ENCODE peak calls at places on chromosomes 11 and 22, in six cellular contexts. One of them, this sample, is unnamed. For H3K4me1, the result is how much of the 10 kb centered on the place peaks cover.

GRCh38 chr22:48438096-48438495 is 1389.6 kb downstream of the BRD1 start:
- DNase-seq in K562: no peak
- DNase-seq in HepG2: no peak
- DNase-seq in HCT116: no peak
- DNase-seq in H1: no peak
- DNase-seq in GM12878: no peak
- DNase-seq in this sample: no peak

GRCh38 chr22:30290679-30291333 is 1.5 kb upstream of the CASTOR1 start:
- DNase-seq in HCT116: no peak
- DNase-seq in H1: no peak
- DNase-seq in GM12878: no peak
- DNase-seq in K562: no peak
- DNase-seq in HepG2: peak
- DNase-seq in this sample: no peak

GRCh38 chr22:41517172-41518047 is 26.9 kb downstream of the POLR3H start:
- DNase-seq in K562: no peak
- DNase-seq in GM12878: no peak
- DNase-seq in HCT116: no peak
- DNase-seq in H1: peak
- DNase-seq in HepG2: peak
- DNase-seq in this sample: no peak

GRCh38 chr11:95917188-95918036 is 6.5 kb downstream of the MTMR2 start:
- DNase-seq in K562: no peak
- DNase-seq in H1: no peak
- DNase-seq in HepG2: no peak
- DNase-seq in HCT116: no peak
- DNase-seq in GM12878: no peak
- DNase-seq in this sample: no peak

GRCh38 chr11:94132152-94132558 is 3.5 kb downstream of the PANX1 start:
- DNase-seq in HepG2: no peak
- DNase-seq in GM12878: no peak
- DNase-seq in HCT116: no peak
- DNase-seq in H1: peak
- DNase-seq in K562: no peak
- DNase-seq in this sample: no peak

GRCh38 chr11:36577859-36578258 is 10.1 kb downstream of the RAG1 start:
- DNase-seq in GM12878: no peak
- DNase-seq in H1: no peak
- DNase-seq in HCT116: no peak
- DNase-seq in HepG2: no peak
- DNase-seq in K562: no peak
- DNase-seq in this sample: no peak

GRCh38 chr11:75041263-75041662 is 52.5 kb downstream of the NEU3 start:
- DNase-seq in K562: no peak
- DNase-seq in H1: peak
- DNase-seq in HepG2: no peak
- DNase-seq in HCT116: no peak
- DNase-seq in GM12878: no peak
- DNase-seq in this sample: no peak

GRCh38 chr11:70547386-70547785 is 149.1 kb downstream of the CTTN start:
- DNase-seq in HCT116: no peak
- DNase-seq in GM12878: no peak
- DNase-seq in K562: no peak
- DNase-seq in H1: no peak
- DNase-seq in HepG2: no peak
- DNase-seq in this sample: no peak

GRCh38 chr11:44261800-44262591 is 47.9 kb downstream of the ALX4 start:
- DNase-seq in GM12878: no peak
- DNase-seq in HepG2: no peak
- DNase-seq in HCT116: no peak
- DNase-seq in K562: no peak
- DNase-seq in H1: no peak
- DNase-seq in this sample: no peak

GRCh38 chr22:49017769-49018330 is 809.8 kb downstream of the BRD1 start:
- DNase-seq in GM12878: no peak
- DNase-seq in HCT116: no peak
- DNase-seq in H1: peak
- DNase-seq in HepG2: no peak
- DNase-seq in K562: no peak
- DNase-seq in this sample: no peak

GRCh38 chr11:13962562-13963168 is at the start of gene SPON1:
- DNase-seq in K562: no peak
- DNase-seq in H1: peak
- DNase-seq in GM12878: no peak
- DNase-seq in HepG2: no peak
- DNase-seq in HCT116: no peak
- DNase-seq in this sample: no peak

GRCh38 chr11:46682773-46683752 is 17.4 kb downstream of the ARHGAP1 start:
- DNase-seq in GM12878: no peak
- DNase-seq in HCT116: peak
- DNase-seq in HepG2: no peak
- DNase-seq in K562: no peak
- DNase-seq in H1: no peak
- DNase-seq in this sample: no peak

GRCh38 chr11:128942807-128943430 is at the start of gene TP53AIP1:
- DNase-seq in GM12878: no peak
- DNase-seq in HCT116: no peak
- DNase-seq in HepG2: no peak
- DNase-seq in H1: no peak
- DNase-seq in K562: no peak
- DNase-seq in this sample: no peak

GRCh38 chr22:30816413-30816812 is 121.7 kb downstream of the OSBP2 start:
- DNase-seq in GM12878: no peak
- DNase-seq in HepG2: no peak
- DNase-seq in H1: no peak
- DNase-seq in K562: no peak
- DNase-seq in HCT116: no peak
- DNase-seq in this sample: no peak

GRCh38 chr11:128052912-128053641 is 534.3 kb downstream of the ETS1 start:
- DNase-seq in K562: no peak
- DNase-seq in HepG2: no peak
- DNase-seq in H1: no peak
- DNase-seq in GM12878: no peak
- DNase-seq in HCT116: no peak
- DNase-seq in this sample: no peak

GRCh38 chr11:20360650-20361049 is 2.9 kb upstream of the HTATIP2 start:
- DNase-seq in GM12878: peak
- DNase-seq in HepG2: peak
- DNase-seq in HCT116: no peak
- DNase-seq in K562: no peak
- DNase-seq in H1: no peak
- DNase-seq in this sample: no peak

GRCh38 chr11:12157241-12157661 is 46.9 kb downstream of the MICAL2 start:
- DNase-seq in HepG2: no peak
- DNase-seq in GM12878: no peak
- DNase-seq in HCT116: no peak
- DNase-seq in K562: no peak
- DNase-seq in H1: no peak
- DNase-seq in this sample: no peak

GRCh38 chr22:36369922-36370781 is 17.6 kb downstream of the MYH9 start:
- DNase-seq in H1: no peak
- DNase-seq in HepG2: peak
- DNase-seq in K562: peak
- DNase-seq in GM12878: no peak
- DNase-seq in HCT116: no peak
- DNase-seq in this sample: no peak

GRCh38 chr11:86511086-86511551 is 136.4 kb downstream of the CCDC81 start:
- DNase-seq in GM12878: peak
- DNase-seq in H1: no peak
- DNase-seq in HCT116: no peak
- DNase-seq in K562: no peak
- DNase-seq in HepG2: no peak
- DNase-seq in this sample: no peak

GRCh38 chr22:25149014-25149413 is 50.6 kb upstream of the CRYBB3 start:
- DNase-seq in HCT116: no peak
- DNase-seq in H1: no peak
- DNase-seq in K562: no peak
- DNase-seq in HepG2: no peak
- DNase-seq in GM12878: no peak
- DNase-seq in this sample: no peak

GRCh38 chr11:69086741-69087524 is 38.2 kb downstream of the TPCN2 start:
- DNase-seq in K562: no peak
- DNase-seq in H1: no peak
- DNase-seq in HCT116: no peak
- DNase-seq in HepG2: no peak
- DNase-seq in GM12878: no peak
- DNase-seq in this sample: no peak

GRCh38 chr11:69280451-69280850 is 13.5 kb upstream of the MYEOV start:
- DNase-seq in K562: no peak
- DNase-seq in HCT116: no peak
- DNase-seq in GM12878: no peak
- DNase-seq in HepG2: no peak
- DNase-seq in H1: no peak
- DNase-seq in this sample: no peak

GRCh38 chr22:50486561-50487289 is at the start of gene MIOX:
- DNase-seq in HCT116: no peak
- DNase-seq in HepG2: no peak
- DNase-seq in H1: no peak
- DNase-seq in K562: no peak
- DNase-seq in GM12878: no peak
- DNase-seq in this sample: no peak

GRCh38 chr11:134944131-134944530 is 532.1 kb upstream of the B3GAT1 start:
- DNase-seq in H1: no peak
- DNase-seq in K562: no peak
- DNase-seq in HepG2: no peak
- DNase-seq in GM12878: no peak
- DNase-seq in HCT116: no peak
- DNase-seq in this sample: no peak

GRCh38 chr22:49600891-49601431 is 226.7 kb downstream of the BRD1 start:
- DNase-seq in K562: no peak
- DNase-seq in GM12878: no peak
- DNase-seq in H1: no peak
- DNase-seq in HepG2: no peak
- DNase-seq in HCT116: no peak
- DNase-seq in this sample: no peak

GRCh38 chr22:41780714-41781507 is 19.6 kb upstream of the CCDC134 start:
- DNase-seq in H1: no peak
- DNase-seq in K562: peak
- DNase-seq in HCT116: no peak
- DNase-seq in GM12878: peak
- DNase-seq in HepG2: peak
- DNase-seq in this sample: no peak

GRCh38 chr11:134017773-134018430 is 51.0 kb upstream of the JAM3 start:
- DNase-seq in HCT116: no peak
- DNase-seq in K562: no peak
- DNase-seq in HepG2: no peak
- DNase-seq in H1: no peak
- DNase-seq in GM12878: no peak
- DNase-seq in this sample: no peak

GRCh38 chr22:46734830-46735453 is 3.1 kb downstream of the CERK start:
- DNase-seq in HCT116: no peak
- DNase-seq in H1: no peak
- DNase-seq in HepG2: no peak
- DNase-seq in K562: no peak
- DNase-seq in GM12878: peak
- DNase-seq in this sample: no peak

GRCh38 chr22:46736705-46737104 is 1.3 kb downstream of the CERK start:
- DNase-seq in HepG2: no peak
- DNase-seq in GM12878: no peak
- DNase-seq in H1: no peak
- DNase-seq in HCT116: no peak
- DNase-seq in K562: no peak
- DNase-seq in this sample: no peak

GRCh38 chr22:46737105-46737975 is 712 bp downstream of the CERK start:
- DNase-seq in H1: peak
- DNase-seq in HCT116: no peak
- DNase-seq in HepG2: no peak
- DNase-seq in K562: peak
- DNase-seq in GM12878: no peak
- DNase-seq in this sample: no peak

GRCh38 chr22:46737976-46738641 is at the start of gene CERK:
- DNase-seq in K562: peak
- DNase-seq in GM12878: no peak
- DNase-seq in HCT116: no peak
- DNase-seq in HepG2: peak
- DNase-seq in H1: peak
- DNase-seq in this sample: no peak

GRCh38 chr22:46735747-46736608 is 2.1 kb downstream of the CERK start:
- DNase-seq in H1: no peak
- DNase-seq in HCT116: no peak
- DNase-seq in K562: no peak
- DNase-seq in HepG2: no peak
- DNase-seq in GM12878: no peak
- DNase-seq in this sample: no peak
- H3K4me1 ChIP-seq in H1: under half
- H3K4me1 ChIP-seq in HCT116: under half
- H3K4me1 ChIP-seq in K562: under half
- H3K4me1 ChIP-seq in HepG2: half or more
- H3K4me1 ChIP-seq in GM12878: under half
- H3K4me1 ChIP-seq in this sample: under half

DNA sequence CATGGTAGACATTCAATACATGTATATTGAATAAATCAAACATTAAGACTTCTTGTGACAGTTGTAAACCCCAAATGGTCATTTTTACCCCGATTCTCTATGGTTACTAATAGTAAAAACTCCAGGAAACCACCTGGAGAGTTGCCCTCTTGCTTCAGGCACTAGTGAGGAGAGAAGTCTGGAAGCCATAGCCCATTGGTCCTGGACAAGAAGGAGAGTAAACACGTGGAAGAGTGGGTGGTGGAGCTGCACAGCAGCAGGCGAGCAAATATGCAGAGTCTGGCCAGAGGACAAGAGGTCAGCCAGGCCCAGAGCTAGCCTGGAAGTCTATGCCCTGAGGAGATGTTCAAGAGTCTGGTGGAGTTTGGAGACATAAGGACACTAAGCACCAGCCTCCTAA is 17.7 kb downstream of the DCHS1 start:
- DNase-seq in K562: no peak
- DNase-seq in HCT116: no peak
- DNase-seq in H1: no peak
- DNase-seq in GM12878: no peak
- DNase-seq in HepG2: no peak
- DNase-seq in this sample: no peak
- TF ChIP-seq ZNF274 in K562: no peak
- TF ChIP-seq ZNF274 in HCT116: no peak
- TF ChIP-seq ZNF274 in H1: no peak
- TF ChIP-seq ZNF274 in GM12878: no peak
- TF ChIP-seq ZNF274 in HepG2: no peak
- TF ChIP-seq ZNF274 in this sample: no peak

DNA sequence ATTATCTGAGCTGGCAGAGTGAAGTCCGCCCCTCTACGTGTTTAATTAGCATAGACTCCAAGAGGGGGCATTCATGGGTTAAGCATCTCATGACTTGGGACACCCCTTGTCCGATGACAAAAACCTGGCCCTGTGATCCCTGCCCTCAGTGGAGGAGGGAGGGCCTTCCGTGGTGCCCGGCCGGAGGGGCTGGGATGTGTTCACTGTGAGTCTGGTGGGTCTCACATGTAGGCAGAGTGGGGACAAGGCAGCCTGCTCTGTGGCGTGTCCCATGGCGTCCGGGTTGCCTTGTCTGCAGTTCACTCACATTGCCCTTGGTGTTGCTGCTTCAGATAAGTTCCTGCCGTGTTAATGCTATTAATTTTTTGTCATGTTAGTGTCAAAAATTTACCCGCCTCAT is 49.6 kb upstream of the CCDC188 start:
- DNase-seq in H1: no peak
- DNase-seq in HCT116: no peak
- DNase-seq in GM12878: no peak
- DNase-seq in HepG2: no peak
- DNase-seq in K562: no peak
- DNase-seq in this sample: no peak
- H3K4me1 ChIP-seq in H1: under half
- H3K4me1 ChIP-seq in HCT116: under half
- H3K4me1 ChIP-seq in GM12878: under half
- H3K4me1 ChIP-seq in HepG2: under half
- H3K4me1 ChIP-seq in K562: under half
- H3K4me1 ChIP-seq in this sample: under half

GRCh38 chr22:24001314-24001713 is 3.9 kb downstream of the GSTT4 start:
- DNase-seq in GM12878: no peak
- DNase-seq in K562: no peak
- DNase-seq in HCT116: no peak
- DNase-seq in HepG2: no peak
- DNase-seq in H1: peak
- DNase-seq in this sample: peak
- TF ChIP-seq ZNF274 in GM12878: no peak
- TF ChIP-seq ZNF274 in K562: no peak
- TF ChIP-seq ZNF274 in HCT116: no peak
- TF ChIP-seq ZNF274 in HepG2: no peak
- TF ChIP-seq ZNF274 in H1: no peak
- TF ChIP-seq ZNF274 in this sample: no peak

This sample was measured in NT2/D1.